ENCODE peak calls at places on chromosomes 3 and 15, in four cellular contexts. M, Y, K and E are unnamed samples. For H3K4me1, the result is how much of the 10 kb centered on the place peaks cover.

GRCh38 chr15:57235865-57236264 is 140.4 kb upstream of the CGNL1 start:
- DNase-seq in M (no peak), Y (no peak), K (no peak), E (no peak)

GRCh38 chr3:46883252-46884185 is 6.0 kb downstream of the PTH1R start:
- DNase-seq in M (no peak), Y (no peak), K (no peak), E (no peak)

GRCh38 chr15:83174891-83175290 is 32.7 kb downstream of the HDGFL3 start:
- DNase-seq in M (no peak), Y (no peak), K (no peak), E (no peak)

GRCh38 chr15:89492111-89492641 is 4.2 kb downstream of the RHCG start:
- DNase-seq in M (peak), Y (no peak), K (no peak), E (no peak)

GRCh38 chr3:41431386-41431785 is 232.1 kb downstream of the CTNNB1 start:
- DNase-seq in M (no peak), Y (no peak), K (no peak), E (no peak)

GRCh38 chr15:56471440-56472069 is 6.6 kb upstream of the MNS1 start:
- DNase-seq in M (no peak), Y (no peak), K (no peak), E (no peak)

GRCh38 chr15:101567089-101567488 is 77.6 kb upstream of the PCSK6 start:
- DNase-seq in M (no peak), Y (no peak), K (no peak), E (no peak)

GRCh38 chr3:154294016-154294415 is 30.3 kb downstream of the DHX36 start:
- DNase-seq in M (no peak), Y (no peak), K (no peak), E (no peak)

GRCh38 chr15:88878720-88879184 is 16.6 kb downstream of the HAPLN3 start:
- DNase-seq in M (no peak), Y (no peak), K (no peak), E (no peak)

GRCh38 chr15:66588537-66588936 is 22.7 kb upstream of the LCTL start:
- DNase-seq in M (no peak), Y (no peak), K (no peak), E (no peak)

GRCh38 chr15:31328425-31328998 is 1.9 kb downstream of the KLF13 start:
- DNase-seq in M (no peak), Y (no peak), K (no peak), E (no peak)

GRCh38 chr3:151200586-151200985 is 2.4 kb downstream of the GPR171 start:
- DNase-seq in M (no peak), Y (no peak), K (no peak), E (no peak)

GRCh38 chr15:93359780-93360161 is 270.8 kb upstream of the RGMA start:
- DNase-seq in M (peak), Y (no peak), K (no peak), E (no peak)

GRCh38 chr15:76310470-76311070 is 699 bp downstream of the ETFA start:
- DNase-seq in M (no peak), Y (no peak), K (peak), E (no peak)

GRCh38 chr3:142209655-142210054 is 15.7 kb downstream of the GK5 start:
- DNase-seq in M (peak), Y (no peak), K (peak), E (peak)

GRCh38 chr3:142213298-142213697 is 12.1 kb downstream of the GK5 start:
- DNase-seq in M (peak), Y (no peak), K (no peak), E (peak)

GRCh38 chr3:142210144-142210543 is 15.2 kb downstream of the GK5 start:
- DNase-seq in M (peak), Y (no peak), K (no peak), E (no peak)

GRCh38 chr3:142210608-142211007 is 14.8 kb downstream of the GK5 start:
- DNase-seq in M (no peak), Y (no peak), K (no peak), E (no peak)

DNA sequence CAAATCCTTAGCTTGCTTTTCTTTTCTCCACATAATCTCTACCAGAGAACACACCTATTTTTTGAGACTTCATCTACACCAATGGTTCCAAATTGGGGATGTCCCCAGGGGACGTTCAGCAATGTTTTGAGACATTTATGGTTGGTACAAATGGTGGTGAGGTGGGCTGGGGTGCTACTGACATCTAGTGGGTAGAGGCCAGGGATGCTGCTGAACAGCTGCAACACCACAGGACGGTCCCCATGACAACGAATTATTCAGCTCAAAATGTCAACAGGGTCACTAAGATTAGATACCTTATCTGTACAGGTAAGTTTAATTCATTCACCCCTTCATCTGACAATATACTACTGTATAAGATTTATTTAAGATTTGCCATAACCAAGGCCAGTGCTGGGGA is 14.4 kb downstream of the GK5 start:
- DNase-seq in M (no peak), Y (no peak), K (no peak), E (no peak)
- TF ChIP-seq CTCF in M (no peak), Y (peak), K (no peak), E (no peak)

GRCh38 chr3:125591116-125591755 is 4.1 kb downstream of the OSBPL11 start:
- DNase-seq in M (no peak), Y (no peak), K (no peak), E (no peak)
- H3K4me1 ChIP-seq in M (under half), Y (under half), K (under half), E (under half)

GRCh38 chr3:113847243-113847642 is 8.7 kb downstream of the GRAMD1C start:
- DNase-seq in M (no peak), Y (no peak), K (no peak), E (no peak)
- H3K27ac ChIP-seq in M (no peak), Y (no peak), K (no peak), E (no peak)

GRCh38 chr3:129326138-129326537 is 47.5 kb downstream of the HMCES start:
- DNase-seq in M (no peak), Y (no peak), K (no peak), E (no peak)

GRCh38 chr3:129325383-129325782 is 46.7 kb downstream of the HMCES start:
- DNase-seq in M (no peak), Y (no peak), K (no peak), E (no peak)

GRCh38 chr3:129326591-129326990 is 47.9 kb downstream of the HMCES start:
- DNase-seq in M (no peak), Y (no peak), K (no peak), E (no peak)

GRCh38 chr3:129329858-129330257 is 51.2 kb downstream of the HMCES start:
- DNase-seq in M (no peak), Y (no peak), K (no peak), E (no peak)

GRCh38 chr3:129327510-129327909 is 48.8 kb downstream of the HMCES start:
- DNase-seq in M (no peak), Y (no peak), K (no peak), E (no peak)
- TF ChIP-seq CTCF in M (no peak), Y (no peak), K (no peak), E (no peak)

GRCh38 chr3:58631742-58632141 is 34.8 kb downstream of the FAM3D start:
- DNase-seq in M (no peak), Y (no peak), K (no peak), E (no peak)
- H3K4me1 ChIP-seq in M (under half), Y (under half), K (under half), E (under half)

GRCh38 chr3:104715972-104716371 is 650.7 kb upstream of the ALCAM start:
- DNase-seq in M (no peak), Y (no peak), K (no peak), E (no peak)

GRCh38 chr3:104723000-104723399 is 643.7 kb upstream of the ALCAM start:
- DNase-seq in M (no peak), Y (no peak), K (no peak), E (no peak)

GRCh38 chr3:104717828-104718196 is 648.9 kb upstream of the ALCAM start:
- DNase-seq in M (no peak), Y (no peak), K (no peak), E (no peak)
- H3K27ac ChIP-seq in M (no peak), Y (no peak), K (no peak), E (no peak)

GRCh38 chr3:178381971-178382370 is 154.3 kb upstream of the KCNMB2 start:
- DNase-seq in M (no peak), Y (no peak), K (no peak), E (no peak)

GRCh38 chr3:178385280-178385952 is 150.8 kb upstream of the KCNMB2 start:
- DNase-seq in M (no peak), Y (peak), K (no peak), E (no peak)

GRCh38 chr3:178382388-178383061 is 153.7 kb upstream of the KCNMB2 start:
- DNase-seq in M (no peak), Y (no peak), K (no peak), E (no peak)

GRCh38 chr3:178386401-178386800 is 149.8 kb upstream of the KCNMB2 start:
- DNase-seq in M (no peak), Y (no peak), K (no peak), E (no peak)

GRCh38 chr3:178384302-178384939 is 151.8 kb upstream of the KCNMB2 start:
- DNase-seq in M (no peak), Y (no peak), K (no peak), E (no peak)
- TF ChIP-seq CTCF in M (no peak), Y (no peak), K (no peak), E (no peak)

DNA sequence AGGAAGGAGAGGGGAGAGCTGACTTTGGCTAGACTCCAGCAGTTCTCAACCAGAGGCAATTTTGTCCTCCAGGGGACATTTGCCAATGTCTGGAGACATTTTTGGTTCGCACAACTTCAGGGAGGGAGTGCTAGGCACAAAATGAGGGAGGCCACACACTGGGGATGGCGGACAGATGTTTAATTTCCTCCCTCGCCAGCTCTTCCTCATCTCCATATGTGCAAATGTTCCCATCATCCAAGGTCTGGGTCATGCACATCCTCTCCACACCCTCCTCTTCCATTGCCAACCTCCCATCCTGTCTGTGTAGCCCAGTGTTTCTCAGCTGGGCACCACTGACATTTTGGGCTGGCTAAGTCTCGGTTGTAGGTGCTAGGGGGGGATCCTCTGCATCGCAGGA is 50.7 kb upstream of the SLC7A14 start:
- DNase-seq in M (no peak), Y (no peak), K (no peak), E (no peak)
- H3K4me1 ChIP-seq in M (under half), Y (under half), K (under half), E (under half)

DNA sequence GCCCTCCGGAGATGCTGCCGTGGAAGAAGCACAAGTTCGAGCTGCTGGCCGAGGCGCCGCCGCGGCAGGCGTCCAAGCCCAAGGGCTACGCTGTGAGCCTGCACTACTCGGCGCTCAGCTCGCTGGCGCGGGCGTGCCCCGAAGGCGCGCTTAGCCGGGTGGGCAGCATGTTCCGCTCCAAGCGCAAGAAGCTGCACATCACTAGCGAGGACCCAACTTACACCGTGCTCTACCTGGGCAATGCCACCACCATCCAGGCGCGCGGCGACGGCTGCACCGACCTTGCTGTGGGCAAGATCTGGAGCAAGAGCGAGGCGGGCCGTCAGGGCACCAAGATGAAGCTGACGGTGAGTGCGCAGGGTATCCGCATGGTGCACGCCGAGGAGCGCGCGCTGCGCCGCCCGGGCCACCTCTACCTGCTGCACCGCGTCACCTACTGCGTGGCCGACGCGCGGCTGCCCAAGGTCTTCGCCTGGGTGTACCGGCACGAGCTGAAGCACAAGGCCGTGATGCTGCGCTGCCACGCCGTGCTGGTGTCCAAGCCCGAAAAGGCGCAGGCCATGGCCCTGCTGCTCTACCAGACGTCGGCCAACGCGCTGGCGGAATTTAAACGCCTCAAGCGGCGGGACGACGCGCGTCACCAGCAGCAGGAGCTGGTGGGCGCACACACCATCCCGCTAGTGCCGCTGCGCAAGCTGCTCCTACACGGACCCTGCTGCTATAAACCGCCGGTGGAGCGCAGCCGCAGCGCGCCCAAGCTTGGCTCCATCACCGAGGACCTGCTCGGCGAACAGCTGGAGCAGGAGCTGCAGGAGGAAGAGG is 1.3 kb downstream of the FAM43A start:
- DNase-seq in M (peak), Y (no peak), K (peak), E (peak)
- H3K27ac ChIP-seq in M (peak), Y (peak), K (peak), E (peak)

GRCh38 chr3:20079621-20080020 is 39.4 kb downstream of the KAT2B start:
- DNase-seq in M (no peak), Y (no peak), K (no peak), E (no peak)
- TF ChIP-seq CTCF in M (no peak), Y (no peak), K (no peak), E (no peak)